ENCODE peak calls at places on chromosomes 12 and 14, in five cellular contexts. L, W, R, P and Z are unnamed samples.

GRCh38 chr12:11853126-11853525 is 203.7 kb downstream of the ETV6 start:
- DNase-seq in L (no peak), W (no peak), R (no peak), P (no peak), Z (no peak)

GRCh38 chr12:6430124-6430989 is 14.4 kb upstream of the CD27 start:
- DNase-seq in L (peak; percentile 97), W (peak; percentile 96), R (peak; percentile 87), P (no peak), Z (peak; percentile 98)

GRCh38 chr12:89038831-89039509 is 313.3 kb downstream of the DUSP6 start:
- DNase-seq in L (no peak), W (no peak), R (no peak), P (no peak), Z (no peak)

GRCh38 chr14:23055621-23056256 is 1.6 kb downstream of the CDH24 start:
- DNase-seq in L (no peak), W (no peak), R (no peak), P (peak; percentile 58), Z (no peak)

GRCh38 chr12:90954921-90955320 is at the start of gene CCER1:
- DNase-seq in L (no peak), W (no peak), R (no peak), P (peak; percentile 69), Z (no peak)

GRCh38 chr12:100826323-100826722 is 31.7 kb downstream of the ANO4 start:
- DNase-seq in L (peak; percentile 26), W (no peak), R (peak; percentile 25), P (no peak), Z (no peak)

GRCh38 chr12:91219511-91219910 is 36.9 kb upstream of the DCN start:
- DNase-seq in L (no peak), W (no peak), R (no peak), P (no peak), Z (no peak)

GRCh38 chr14:29773990-29774389 is 153.7 kb downstream of the PRKD1 start:
- DNase-seq in L (no peak), W (no peak), R (no peak), P (no peak), Z (no peak)

GRCh38 chr14:75069021-75069810 is at the start of gene ZC2HC1C:
- DNase-seq in L (peak; percentile 91), W (peak; percentile 97), R (peak; percentile 97), P (peak; percentile 99), Z (no peak)

GRCh38 chr12:56258820-56259183 is 618 bp upstream of the ANKRD52 start:
- DNase-seq in L (no peak), W (no peak), R (no peak), P (no peak), Z (no peak)

GRCh38 chr14:31059152-31059924 is 33.2 kb upstream of the STRN3 start:
- DNase-seq in L (no peak), W (no peak), R (peak; percentile 31), P (no peak), Z (no peak)

GRCh38 chr12:123757555-123757954 is 4.5 kb upstream of the DNAH10 start:
- DNase-seq in L (no peak), W (no peak), R (no peak), P (no peak), Z (no peak)

GRCh38 chr12:13103391-13104033 is at the start of gene GSG1:
- DNase-seq in L (no peak), W (no peak), R (no peak), P (no peak), Z (no peak)

GRCh38 chr12:52232916-52233461 is at the start of gene KRT7:
- DNase-seq in L (peak; percentile 11), W (peak; percentile 58), R (no peak), P (peak; percentile 94), Z (no peak)
- TF ChIP-seq POLR2A in L (peak; percentile 83), W (no peak), R (no peak), P (peak; percentile 92), Z (no peak)

DNA sequence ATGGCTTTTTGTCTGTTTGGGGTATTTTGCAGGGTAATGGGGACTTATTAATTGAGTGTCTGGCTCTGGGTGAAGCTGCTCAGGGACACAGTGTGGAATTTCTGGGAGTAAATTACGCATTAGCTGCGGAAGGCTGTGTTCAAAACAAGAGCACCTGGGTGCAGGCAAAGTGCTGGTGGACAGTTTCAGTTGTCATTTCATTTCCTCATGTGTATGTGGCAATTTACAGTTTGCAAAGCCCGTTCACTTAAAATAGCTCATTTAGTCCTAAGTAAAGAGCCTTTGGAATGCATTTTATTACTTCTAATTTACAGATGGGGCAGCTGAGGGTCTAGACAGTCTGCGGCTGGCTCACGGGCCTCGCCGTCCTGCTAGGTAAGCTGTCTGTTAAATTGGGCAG is 546.8 kb downstream of the BCL11B start:
- DNase-seq in L (no peak), W (no peak), R (no peak), P (no peak), Z (peak; percentile 20)
- H3K4me1 ChIP-seq in L (no peaks in the 10 kb centered on the region), W (no peaks in the 10 kb centered on the region), R (no peaks in the 10 kb centered on the region), P (no peaks in the 10 kb centered on the region), Z (no peaks in the 10 kb centered on the region)

GRCh38 chr12:93315907-93316622 is 61.7 kb upstream of the NUDT4 start:
- DNase-seq in L (peak; percentile 33), W (no peak), R (no peak), P (no peak), Z (no peak)
- H3K4me3 ChIP-seq in L (no peak overlapping the region), W (no peak overlapping the region), R (no peak overlapping the region), P (no peak overlapping the region), Z (no peak overlapping the region)

GRCh38 chr12:124993568-124994434 is at the start of gene BRI3BP:
- DNase-seq in L (peak; percentile 36), W (no peak), R (peak; percentile 75), P (peak; percentile 96), Z (no peak)
- TF ChIP-seq POLR2A in L (no peak), W (no peak), R (no peak), P (no peak), Z (no peak)

GRCh38 chr14:54606178-54606577 is 39.2 kb downstream of the SAMD4A start:
- DNase-seq in L (no peak), W (no peak), R (no peak), P (peak; percentile 39), Z (no peak)

GRCh38 chr14:54599932-54600331 is 33.0 kb downstream of the SAMD4A start:
- DNase-seq in L (peak; percentile 76), W (no peak), R (no peak), P (no peak), Z (no peak)

GRCh38 chr14:54600685-54601084 is 33.8 kb downstream of the SAMD4A start:
- DNase-seq in L (no peak), W (no peak), R (no peak), P (no peak), Z (no peak)

GRCh38 chr14:54606631-54607133 is 39.8 kb downstream of the SAMD4A start:
- DNase-seq in L (no peak), W (no peak), R (no peak), P (no peak), Z (no peak)

GRCh38 chr14:54603362-54603761 is 36.4 kb downstream of the SAMD4A start:
- DNase-seq in L (peak; percentile 48), W (no peak), R (no peak), P (no peak), Z (no peak)
- H3K4me1 ChIP-seq in L (peaks cover 23% of the 10 kb centered on the region), W (peaks cover 44% of the 10 kb centered on the region), R (peaks cover 37% of the 10 kb centered on the region), P (no peaks in the 10 kb centered on the region), Z (peaks cover 35% of the 10 kb centered on the region)